ENCODE peak calls at places on chromosome 21, in eight cellular contexts. One of them, this sample, is unnamed.
A peak's percentile ranks its signal among the peaks of the same experiment; 100 is the strongest.

GRCh38 chr21:46219591-46220239 is 8.9 kb downstream of the LSS start:
- DNase-seq in bronchial epithelial cell: no peak
- DNase-seq in Peyer's patch: no peak
- DNase-seq in esophagus squamous epithelium: no peak
- DNase-seq in mucosa of descending colon: no peak
- DNase-seq in GM06990: no peak
- DNase-seq in fibroblast of pulmonary artery: no peak
- DNase-seq in lung: no peak
- DNase-seq in this sample: no peak

GRCh38 chr21:14260459-14260764 is 44.5 kb downstream of the RBM11 start:
- DNase-seq in bronchial epithelial cell: no peak
- DNase-seq in Peyer's patch: no peak
- DNase-seq in esophagus squamous epithelium: no peak
- DNase-seq in fibroblast of pulmonary artery: no peak
- DNase-seq in GM06990: no peak
- DNase-seq in mucosa of descending colon: no peak
- DNase-seq in lung: no peak
- DNase-seq in this sample: no peak

GRCh38 chr21:9837946-9838801 is 683.2 kb upstream of the TPTE start:
- DNase-seq in Peyer's patch: no peak
- DNase-seq in mucosa of descending colon: no peak
- DNase-seq in esophagus squamous epithelium: no peak
- DNase-seq in bronchial epithelial cell: no peak
- DNase-seq in lung: no peak
- DNase-seq in fibroblast of pulmonary artery: no peak
- DNase-seq in GM06990: no peak
- DNase-seq in this sample: no peak

GRCh38 chr21:28473530-28474225 is 519.0 kb downstream of the LTN1 start:
- DNase-seq in fibroblast of pulmonary artery: peak; percentile 35
- DNase-seq in mucosa of descending colon: no peak
- DNase-seq in GM06990: no peak
- DNase-seq in lung: no peak
- DNase-seq in Peyer's patch: no peak
- DNase-seq in esophagus squamous epithelium: no peak
- DNase-seq in bronchial epithelial cell: no peak
- DNase-seq in this sample: peak; percentile 55

GRCh38 chr21:21247441-21247840 is 249.2 kb downstream of the NCAM2 start:
- DNase-seq in fibroblast of pulmonary artery: no peak
- DNase-seq in esophagus squamous epithelium: no peak
- DNase-seq in lung: no peak
- DNase-seq in GM06990: no peak
- DNase-seq in mucosa of descending colon: no peak
- DNase-seq in bronchial epithelial cell: peak; percentile 21
- DNase-seq in Peyer's patch: no peak
- DNase-seq in this sample: no peak

GRCh38 chr21:32137266-32137665 is 141.6 kb downstream of the MIS18A start:
- DNase-seq in bronchial epithelial cell: no peak
- DNase-seq in lung: no peak
- DNase-seq in esophagus squamous epithelium: no peak
- DNase-seq in mucosa of descending colon: no peak
- DNase-seq in Peyer's patch: no peak
- DNase-seq in GM06990: no peak
- DNase-seq in fibroblast of pulmonary artery: no peak
- DNase-seq in this sample: no peak

GRCh38 chr21:33893917-33894316 is 21.7 kb downstream of the ATP5PO start:
- DNase-seq in esophagus squamous epithelium: no peak
- DNase-seq in bronchial epithelial cell: no peak
- DNase-seq in Peyer's patch: no peak
- DNase-seq in fibroblast of pulmonary artery: no peak
- DNase-seq in lung: no peak
- DNase-seq in GM06990: no peak
- DNase-seq in mucosa of descending colon: no peak
- DNase-seq in this sample: no peak

GRCh38 chr21:16279658-16280581 is 550.1 kb downstream of the USP25 start:
- DNase-seq in bronchial epithelial cell: no peak
- DNase-seq in mucosa of descending colon: no peak
- DNase-seq in lung: no peak
- DNase-seq in Peyer's patch: no peak
- DNase-seq in GM06990: no peak
- DNase-seq in fibroblast of pulmonary artery: peak; percentile 61
- DNase-seq in esophagus squamous epithelium: no peak
- DNase-seq in this sample: peak; percentile 44

GRCh38 chr21:34524671-34525601 is 12.9 kb upstream of the KCNE1 start:
- DNase-seq in fibroblast of pulmonary artery: peak; percentile 61
- DNase-seq in Peyer's patch: no peak
- DNase-seq in bronchial epithelial cell: peak; percentile 57
- DNase-seq in GM06990: no peak
- DNase-seq in lung: no peak
- DNase-seq in mucosa of descending colon: no peak
- DNase-seq in esophagus squamous epithelium: no peak
- DNase-seq in this sample: peak; percentile 73

GRCh38 chr21:27572681-27573080 is 605.8 kb upstream of the ADAMTS5 start:
- DNase-seq in lung: no peak
- DNase-seq in fibroblast of pulmonary artery: peak; percentile 47
- DNase-seq in Peyer's patch: no peak
- DNase-seq in mucosa of descending colon: no peak
- DNase-seq in esophagus squamous epithelium: no peak
- DNase-seq in GM06990: no peak
- DNase-seq in bronchial epithelial cell: peak; percentile 92
- DNase-seq in this sample: peak; percentile 91

GRCh38 chr21:15543473-15543872 is 186.3 kb upstream of the USP25 start:
- DNase-seq in mucosa of descending colon: no peak
- DNase-seq in bronchial epithelial cell: no peak
- DNase-seq in GM06990: no peak
- DNase-seq in Peyer's patch: no peak
- DNase-seq in esophagus squamous epithelium: no peak
- DNase-seq in fibroblast of pulmonary artery: no peak
- DNase-seq in lung: no peak
- DNase-seq in this sample: no peak

GRCh38 chr21:15841856-15842564 is 112.2 kb downstream of the USP25 start:
- DNase-seq in lung: no peak
- DNase-seq in fibroblast of pulmonary artery: peak; percentile 80
- DNase-seq in Peyer's patch: no peak
- DNase-seq in bronchial epithelial cell: peak; percentile 51
- DNase-seq in mucosa of descending colon: no peak
- DNase-seq in GM06990: no peak
- DNase-seq in esophagus squamous epithelium: no peak
- DNase-seq in this sample: peak; percentile 74

DNA sequence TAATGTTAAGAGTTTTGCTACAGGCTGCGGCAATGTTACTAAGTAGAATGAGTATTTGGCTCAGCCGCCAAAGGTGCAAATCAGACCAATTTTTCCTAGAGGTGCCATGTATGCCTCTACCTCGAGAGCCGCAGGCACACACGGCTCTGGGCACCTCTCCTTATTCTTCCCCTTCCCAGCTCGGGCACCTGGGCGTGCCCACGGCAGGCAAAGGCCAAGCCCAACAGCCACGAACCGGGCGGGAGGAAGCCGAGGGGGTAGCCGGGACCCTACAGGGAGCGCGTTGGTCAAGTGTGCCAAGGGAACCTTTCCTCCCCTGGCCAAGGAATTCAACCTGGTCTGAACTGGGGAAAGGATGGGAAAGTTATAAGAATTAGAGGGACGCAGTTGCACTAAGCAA is 31.0 kb downstream of the LRRC3 start:
- DNase-seq in bronchial epithelial cell: no peak
- DNase-seq in Peyer's patch: no peak
- DNase-seq in fibroblast of pulmonary artery: no peak
- DNase-seq in mucosa of descending colon: no peak
- DNase-seq in lung: no peak
- DNase-seq in GM06990: no peak
- DNase-seq in esophagus squamous epithelium: no peak
- DNase-seq in this sample: no peak
- H3K4me3 ChIP-seq in bronchial epithelial cell: no peak overlapping the region
- H3K4me3 ChIP-seq in Peyer's patch: no peak overlapping the region
- H3K4me3 ChIP-seq in fibroblast of pulmonary artery: no peak overlapping the region
- H3K4me3 ChIP-seq in mucosa of descending colon: no peak overlapping the region
- H3K4me3 ChIP-seq in lung: no peak overlapping the region
- H3K4me3 ChIP-seq in GM06990: no peak overlapping the region
- H3K4me3 ChIP-seq in esophagus squamous epithelium: no peak overlapping the region
- H3K4me3 ChIP-seq in this sample: peak overlapping the region; percentile 53

GRCh38 chr21:42308914-42309752 is 6.1 kb downstream of the TFF3 start:
- DNase-seq in lung: no peak
- DNase-seq in GM06990: no peak
- DNase-seq in bronchial epithelial cell: no peak
- DNase-seq in esophagus squamous epithelium: no peak
- DNase-seq in fibroblast of pulmonary artery: no peak
- DNase-seq in mucosa of descending colon: peak; percentile 60
- DNase-seq in Peyer's patch: no peak
- DNase-seq in this sample: no peak
- TF ChIP-seq CTCF in lung: no peak
- TF ChIP-seq CTCF in GM06990: peak; percentile 30
- TF ChIP-seq CTCF in bronchial epithelial cell: peak; percentile 13
- TF ChIP-seq CTCF in esophagus squamous epithelium: no peak
- TF ChIP-seq CTCF in fibroblast of pulmonary artery: no peak
- TF ChIP-seq CTCF in mucosa of descending colon: no peak
- TF ChIP-seq CTCF in Peyer's patch: peak; percentile 50
- TF ChIP-seq CTCF in this sample: no peak

GRCh38 chr21:36698160-36699025 is 522 bp upstream of the SIM2 start:
- DNase-seq in Peyer's patch: no peak
- DNase-seq in lung: no peak
- DNase-seq in esophagus squamous epithelium: no peak
- DNase-seq in bronchial epithelial cell: no peak
- DNase-seq in GM06990: no peak
- DNase-seq in mucosa of descending colon: no peak
- DNase-seq in fibroblast of pulmonary artery: no peak
- DNase-seq in this sample: peak; percentile 38
- H3K4me3 ChIP-seq in Peyer's patch: no peak overlapping the region
- H3K4me3 ChIP-seq in lung: no peak overlapping the region
- H3K4me3 ChIP-seq in esophagus squamous epithelium: peak overlapping the region; percentile 78
- H3K4me3 ChIP-seq in bronchial epithelial cell: peak overlapping the region; percentile 38
- H3K4me3 ChIP-seq in GM06990: no peak overlapping the region
- H3K4me3 ChIP-seq in mucosa of descending colon: no peak overlapping the region
- H3K4me3 ChIP-seq in fibroblast of pulmonary artery: no peak overlapping the region
- H3K4me3 ChIP-seq in this sample: peak overlapping the region; percentile 63

GRCh38 chr21:37916795-37917142 is 512 bp upstream of the KCNJ6 start:
- DNase-seq in lung: no peak
- DNase-seq in mucosa of descending colon: no peak
- DNase-seq in bronchial epithelial cell: no peak
- DNase-seq in fibroblast of pulmonary artery: no peak
- DNase-seq in GM06990: no peak
- DNase-seq in esophagus squamous epithelium: no peak
- DNase-seq in Peyer's patch: no peak
- DNase-seq in this sample: no peak
- TF ChIP-seq CTCF in lung: no peak
- TF ChIP-seq CTCF in mucosa of descending colon: no peak
- TF ChIP-seq CTCF in bronchial epithelial cell: peak; percentile 7
- TF ChIP-seq CTCF in fibroblast of pulmonary artery: no peak
- TF ChIP-seq CTCF in GM06990: no peak
- TF ChIP-seq CTCF in esophagus squamous epithelium: no peak
- TF ChIP-seq CTCF in Peyer's patch: no peak
- TF ChIP-seq CTCF in this sample: peak; percentile 14

DNA sequence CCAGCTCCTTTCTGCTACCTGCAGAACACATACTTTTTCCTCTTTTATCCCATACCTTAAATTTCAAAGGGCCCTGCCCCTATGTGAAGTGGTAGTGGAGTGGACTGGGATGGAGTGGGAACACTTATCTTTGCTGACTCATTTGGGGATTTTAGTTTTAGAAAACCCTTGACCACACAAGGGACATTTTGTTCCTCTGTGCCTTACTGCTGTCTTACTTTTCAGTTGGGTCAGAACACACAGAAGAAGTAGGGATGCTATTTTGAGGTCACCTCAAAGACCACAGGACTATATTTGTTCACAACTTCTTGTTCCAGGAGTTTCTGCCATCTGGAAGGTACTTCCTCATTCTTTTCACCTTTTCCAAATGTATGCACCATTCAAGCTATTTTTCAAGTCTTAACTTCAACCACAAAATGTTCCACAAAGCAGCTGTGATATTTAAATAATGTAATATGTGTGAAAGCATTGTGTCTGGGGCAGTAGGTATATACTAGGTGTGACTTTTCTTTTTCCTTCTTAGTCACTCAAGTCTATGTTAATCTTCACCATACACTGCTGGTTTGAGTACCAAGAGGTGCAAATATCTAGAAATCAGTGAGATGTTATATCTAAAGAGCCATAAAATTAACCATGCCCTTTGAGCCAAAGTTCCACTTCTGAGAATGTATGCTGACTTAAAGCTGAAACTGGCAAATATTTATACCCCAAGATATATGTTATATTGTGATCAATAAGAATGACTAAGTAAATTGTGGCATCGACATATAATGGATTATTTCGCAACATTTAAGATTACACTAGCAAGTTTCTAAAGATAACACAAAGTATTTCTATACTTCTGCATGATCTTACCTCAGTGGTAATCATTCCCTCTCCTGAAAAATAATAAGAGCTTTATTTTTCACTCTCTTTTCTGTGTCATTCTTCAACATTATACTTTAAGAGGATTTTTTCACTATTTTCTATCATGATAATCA is 308.5 kb downstream of the MRPL39 start:
- DNase-seq in GM06990: peak; percentile 79
- DNase-seq in esophagus squamous epithelium: no peak
- DNase-seq in Peyer's patch: no peak
- DNase-seq in fibroblast of pulmonary artery: peak; percentile 7
- DNase-seq in bronchial epithelial cell: no peak
- DNase-seq in lung: peak; percentile 63
- DNase-seq in mucosa of descending colon: no peak
- DNase-seq in this sample: no peak
- H3K4me3 ChIP-seq in GM06990: no peak overlapping the region
- H3K4me3 ChIP-seq in esophagus squamous epithelium: no peak overlapping the region
- H3K4me3 ChIP-seq in Peyer's patch: no peak overlapping the region
- H3K4me3 ChIP-seq in fibroblast of pulmonary artery: no peak overlapping the region
- H3K4me3 ChIP-seq in bronchial epithelial cell: no peak overlapping the region
- H3K4me3 ChIP-seq in lung: no peak overlapping the region
- H3K4me3 ChIP-seq in mucosa of descending colon: no peak overlapping the region
- H3K4me3 ChIP-seq in this sample: no peak overlapping the region